ENCODE peak calls at places on chromosomes 6 and 20, in ten cellular contexts. M, T, Y, I, S, C, Q, R, K and V are unnamed samples.
A peak's percentile ranks its signal among the peaks of the same experiment; 100 is the strongest.

GRCh38 chr20:60203451-60203850 is 245.2 kb downstream of the CDH26 start:
- DNase-seq in M (no peak), T (no peak), Y (no peak), I (no peak), S (no peak), C (no peak), Q (peak; percentile 21), R (no peak), K (no peak), V (no peak)

GRCh38 chr6:124962617-124963415 is 579 bp downstream of the RNF217 start:
- DNase-seq in M (no peak), T (no peak), Y (peak; percentile 13), I (peak; percentile 41), S (no peak), C (peak; percentile 74), Q (peak; percentile 12), R (peak; percentile 55), K (no peak), V (peak; percentile 43)

GRCh38 chr20:31841928-31842327 is 3.5 kb downstream of the FOXS1 start:
- DNase-seq in M (no peak), T (no peak), Y (no peak), I (peak; percentile 79), S (no peak), C (no peak), Q (peak; percentile 88), R (peak; percentile 75), K (no peak), V (peak; percentile 20)

GRCh38 chr20:19249515-19249914 is 37.1 kb downstream of the SLC24A3 start:
- DNase-seq in M (no peak), T (no peak), Y (no peak), I (peak; percentile 23), S (no peak), C (no peak), Q (no peak), R (no peak), K (no peak), V (peak; percentile 52)

GRCh38 chr20:2829376-2829775 is 11.1 kb downstream of the PCED1A start:
- DNase-seq in M (no peak), T (no peak), Y (no peak), I (no peak), S (no peak), C (no peak), Q (no peak), R (no peak), K (peak; percentile 61), V (no peak)

GRCh38 chr6:105384004-105384403 is 18.9 kb downstream of the PREP start:
- DNase-seq in M (no peak), T (peak; percentile 43), Y (no peak), I (peak; percentile 13), S (no peak), C (no peak), Q (no peak), R (peak; percentile 59), K (no peak), V (peak; percentile 11)

GRCh38 chr20:11271319-11271718 is 597.5 kb upstream of the JAG1 start:
- DNase-seq in M (no peak), T (no peak), Y (no peak), I (no peak), S (no peak), C (peak; percentile 66), Q (no peak), R (no peak), K (no peak), V (no peak)

GRCh38 chr6:167737205-167737830 is 89.4 kb upstream of the AFDN start:
- DNase-seq in M (no peak), T (no peak), Y (no peak), I (no peak), S (no peak), C (no peak), Q (no peak), R (no peak), K (no peak), V (no peak)

GRCh38 chr6:153879826-153880225 is 159.2 kb upstream of the OPRM1 start:
- DNase-seq in M (no peak), T (no peak), Y (no peak), I (no peak), S (no peak), C (no peak), Q (no peak), R (no peak), K (no peak), V (no peak)

GRCh38 chr6:99353126-99353525 is 3.7 kb upstream of the FAXC start:
- DNase-seq in M (no peak), T (no peak), Y (no peak), I (no peak), S (no peak), C (no peak), Q (no peak), R (no peak), K (no peak), V (no peak)

GRCh38 chr20:25315418-25316210 is 67.7 kb downstream of the PYGB start:
- DNase-seq in M (peak; percentile 11), T (no peak), Y (no peak), I (no peak), S (no peak), C (no peak), Q (peak; percentile 86), R (no peak), K (no peak), V (no peak)

GRCh38 chr6:12152023-12152960 is 137.9 kb upstream of the EDN1 start:
- DNase-seq in M (no peak), T (no peak), Y (no peak), I (no peak), S (no peak), C (no peak), Q (no peak), R (no peak), K (no peak), V (no peak)

GRCh38 chr6:160301341-160301740 is 42.7 kb upstream of the SLC22A2 start:
- DNase-seq in M (no peak), T (no peak), Y (no peak), I (no peak), S (no peak), C (no peak), Q (no peak), R (peak; percentile 1), K (no peak), V (no peak)
- TF ChIP-seq POLR2A in M (no peak), T (no peak), Y (no peak), I (no peak), S (no peak), C (no peak), Q (no peak), R (no peak), K (no peak), V (no peak)

GRCh38 chr6:29887819-29888581 is 54.3 kb upstream of the HLA-A start:
- DNase-seq in M (peak; percentile 74), T (peak; percentile 18), Y (peak; percentile 45), I (no peak), S (peak; percentile 71), C (peak; percentile 86), Q (peak; percentile 22), R (no peak), K (peak; percentile 93), V (peak; percentile 60)
- TF ChIP-seq POLR2A in M (no peak), T (peak; percentile 16), Y (no peak), I (no peak), S (peak; percentile 66), C (no peak), Q (peak; percentile 8), R (no peak), K (no peak), V (no peak)

DNA sequence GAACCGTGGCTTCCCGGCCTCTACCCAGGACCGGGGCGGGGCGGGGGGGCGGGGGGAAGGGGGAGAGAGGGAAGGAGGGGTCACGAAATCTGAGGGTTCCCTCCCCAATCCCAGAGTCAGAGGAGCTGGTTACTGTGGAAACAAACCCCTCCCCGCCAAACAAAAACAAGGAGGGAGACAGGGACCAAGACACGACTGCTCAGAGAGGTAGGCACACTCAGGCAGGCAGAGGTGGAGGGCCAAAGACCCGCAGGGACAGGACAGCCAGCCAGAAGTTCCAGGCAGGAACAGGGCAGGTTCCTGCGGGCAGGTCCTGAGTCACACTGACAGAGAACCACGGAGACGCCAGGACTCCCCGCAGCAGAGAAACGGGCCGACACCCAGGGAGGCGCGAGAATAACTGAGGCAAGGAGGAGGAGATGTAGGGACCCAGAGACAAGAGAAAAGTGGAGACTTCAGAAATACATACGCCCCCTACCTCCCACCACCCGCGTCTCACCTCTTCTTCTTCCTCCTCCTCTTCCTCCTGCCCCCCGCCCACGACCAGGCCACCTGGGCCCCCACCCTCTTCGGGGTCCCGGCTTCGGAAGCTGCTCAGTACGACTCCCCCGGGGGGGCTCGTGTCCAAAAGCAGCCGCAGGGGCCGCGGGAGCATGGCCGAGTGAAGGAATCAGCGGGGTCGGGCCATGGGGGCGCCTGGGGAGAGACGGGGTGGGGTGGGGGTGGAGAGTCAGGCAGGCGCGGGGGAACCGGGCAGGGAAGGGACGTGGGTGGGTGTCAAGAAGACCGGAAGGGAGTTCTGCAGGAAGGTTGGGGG is 578 bp downstream of the RGL2 start:
- DNase-seq in M (peak; percentile 67), T (peak; percentile 80), Y (peak; percentile 81), I (peak; percentile 81), S (peak; percentile 75), C (peak; percentile 84), Q (peak; percentile 81), R (peak; percentile 87), K (peak; percentile 89), V (peak; percentile 73)
- TF ChIP-seq POLR2A in M (peak; percentile 45), T (peak; percentile 61), Y (no peak), I (no peak), S (peak; percentile 18), C (peak; percentile 5), Q (peak; percentile 59), R (peak; percentile 79), K (peak; percentile 63), V (peak; percentile 72)

GRCh38 chr20:63284544-63284949 is 8.4 kb upstream of the COL20A1 start:
- DNase-seq in M (no peak), T (no peak), Y (no peak), I (no peak), S (no peak), C (no peak), Q (no peak), R (no peak), K (no peak), V (no peak)
- TF ChIP-seq POLR2A in M (no peak), T (no peak), Y (no peak), I (no peak), S (no peak), C (no peak), Q (no peak), R (no peak), K (no peak), V (no peak)

GRCh38 chr20:45419188-45420091 is 3.5 kb downstream of the PIGT start:
- DNase-seq in M (no peak), T (no peak), Y (no peak), I (peak; percentile 90), S (peak; percentile 16), C (peak; percentile 20), Q (peak; percentile 74), R (no peak), K (peak; percentile 88), V (peak; percentile 80)
- TF ChIP-seq POLR2A in M (no peak), T (no peak), Y (no peak), I (no peak), S (no peak), C (no peak), Q (no peak), R (no peak), K (no peak), V (peak; percentile 63)